ENCODE peak calls at places on chromosome 20, in six cellular contexts. L is HepG2, B is GM12891, A is SK-N-SH, M is H1, O is K562. S is an unnamed sample.

GRCh38 chr20:49980140-49981008 is 2.4 kb upstream of the SNAI1 start:
- DNase-seq in L (no peak), B (no peak), A (no peak), M (no peak), O (no peak), S (no peak)

GRCh38 chr20:1266167-1266973 is at the start of gene SNPH:
- DNase-seq in L (no peak), B (peak), A (peak), M (peak), O (peak), S (peak)

GRCh38 chr20:1338096-1338495 is 9.2 kb upstream of the SDCBP2 start:
- DNase-seq in L (no peak), B (no peak), A (no peak), M (peak), O (no peak), S (no peak)

GRCh38 chr20:35561671-35562070 is 19.8 kb downstream of the ERGIC3 start:
- DNase-seq in L (no peak), B (no peak), A (no peak), M (peak), O (peak), S (no peak)

GRCh38 chr20:7003598-7003997 is 236.1 kb downstream of the BMP2 start:
- DNase-seq in L (no peak), B (no peak), A (no peak), M (no peak), O (no peak), S (no peak)

GRCh38 chr20:23178806-23179205 is 92.7 kb upstream of the CD93 start:
- DNase-seq in L (no peak), B (no peak), A (no peak), M (no peak), O (peak), S (no peak)

GRCh38 chr20:40599987-40600386 is 89.0 kb downstream of the MAFB start:
- DNase-seq in L (no peak), B (no peak), A (no peak), M (no peak), O (no peak), S (no peak)

GRCh38 chr20:2596673-2597279 is 55.7 kb upstream of the NOP56 start:
- DNase-seq in L (no peak), B (no peak), A (no peak), M (no peak), O (no peak), S (no peak)

GRCh38 chr20:32111763-32112162 is 2.2 kb downstream of the TM9SF4 start:
- DNase-seq in L (no peak), B (no peak), A (no peak), M (no peak), O (no peak), S (no peak)

GRCh38 chr20:39960522-39961420 is 728.3 kb downstream of the MAFB start:
- DNase-seq in L (no peak), B (no peak), A (peak), M (peak), O (no peak), S (no peak)

GRCh38 chr20:63771046-63771707 is 31.6 kb downstream of the SLC2A4RG start:
- DNase-seq in L (no peak), B (no peak), A (no peak), M (no peak), O (no peak), S (no peak)

GRCh38 chr20:31630187-31630790 is 7.4 kb upstream of the COX4I2 start:
- DNase-seq in L (no peak), B (no peak), A (no peak), M (no peak), O (no peak), S (no peak)

GRCh38 chr20:63692436-63693078 is 3.9 kb upstream of the TNFRSF6B start:
- DNase-seq in L (no peak), B (no peak), A (no peak), M (no peak), O (no peak), S (no peak)

GRCh38 chr20:44209691-44210421 is 715 bp downstream of the OSER1 start:
- DNase-seq in L (no peak), B (no peak), A (peak), M (peak), O (peak), S (no peak)

GRCh38 chr20:50110141-50111047 is 2.6 kb downstream of the UBE2V1 start:
- DNase-seq in L (peak), B (no peak), A (no peak), M (no peak), O (no peak), S (no peak)

GRCh38 chr20:38603286-38603685 is 1.7 kb downstream of the ARHGAP40 start:
- DNase-seq in L (no peak), B (no peak), A (no peak), M (no peak), O (no peak), S (no peak)

GRCh38 chr20:21278829-21279228 is 24.3 kb upstream of the XRN2 start:
- DNase-seq in L (no peak), B (no peak), A (no peak), M (no peak), O (no peak), S (no peak)

GRCh38 chr20:11651647-11652046 is 266.0 kb upstream of the BTBD3 start:
- DNase-seq in L (no peak), B (no peak), A (no peak), M (no peak), O (no peak), S (no peak)

GRCh38 chr20:6604179-6604578 is 163.3 kb upstream of the BMP2 start:
- DNase-seq in L (no peak), B (no peak), A (no peak), M (no peak), O (no peak), S (no peak)

GRCh38 chr20:30922129-30922528 is 335.3 kb upstream of the DEFB115 start:
- DNase-seq in L (no peak), B (no peak), A (no peak), M (no peak), O (no peak), S (no peak)

GRCh38 chr20:40313730-40314129 is 375.3 kb downstream of the MAFB start:
- DNase-seq in L (no peak), B (no peak), A (no peak), M (no peak), O (no peak), S (no peak)

DNA sequence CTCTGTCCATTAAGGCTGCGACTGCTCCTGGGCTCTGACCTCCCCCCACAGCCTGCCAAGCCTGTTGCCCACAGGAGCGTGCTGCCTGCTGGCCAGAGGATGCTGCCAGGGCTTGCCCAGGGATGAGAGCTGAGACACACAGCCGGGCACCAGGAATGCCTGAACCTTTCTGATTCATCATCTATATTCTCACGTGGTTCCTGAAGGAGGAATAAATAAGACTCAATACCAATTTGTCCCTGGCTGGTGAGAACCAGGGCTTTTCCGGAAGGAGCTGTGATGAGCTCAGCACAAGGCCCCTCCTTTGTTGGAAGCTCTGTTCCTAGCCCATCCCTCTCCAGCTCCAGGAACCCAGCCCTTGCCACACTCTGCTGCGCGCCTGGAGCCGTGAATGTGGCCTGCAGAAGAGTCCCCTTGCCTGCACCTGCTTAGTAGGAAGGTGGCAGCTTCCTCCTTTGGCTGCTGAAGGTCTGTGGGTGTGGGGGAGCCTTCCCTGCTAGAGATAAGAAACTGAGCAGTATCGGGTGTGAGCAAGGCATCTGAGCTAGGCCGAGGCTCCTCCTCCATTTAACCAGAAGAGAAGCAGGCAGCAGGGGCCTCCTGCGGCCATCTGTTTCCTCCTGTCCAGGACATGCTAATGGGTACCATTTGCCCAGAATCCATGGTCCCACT is 37.9 kb downstream of the SYNDIG1 start:
- DNase-seq in L (no peak), B (no peak), A (no peak), M (peak), O (peak), S (no peak)
- TF ChIP-seq TAF1 in L (no peak), B (no peak), A (no peak), M (no peak), O (no peak), S (no peak)

DNA sequence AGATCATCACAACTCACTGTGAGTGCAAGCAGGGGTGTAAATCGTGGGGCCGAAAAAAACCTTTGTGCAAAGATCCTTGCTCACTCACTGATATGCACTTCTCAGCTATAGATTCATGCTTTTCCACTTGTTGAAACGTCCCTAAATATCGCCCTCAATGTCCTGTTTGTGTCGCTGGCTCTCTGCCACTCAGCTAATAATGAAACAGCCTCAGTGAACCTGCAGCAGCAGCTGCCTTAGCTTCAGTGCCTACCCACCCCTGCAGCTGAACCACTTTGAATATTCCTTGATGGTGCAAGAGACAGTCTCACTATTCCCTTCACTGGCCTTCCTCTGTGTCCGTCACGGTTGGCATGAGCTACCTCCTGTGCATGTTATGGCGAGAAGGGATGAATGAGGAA is 128.9 kb upstream of the NAA20 start:
- DNase-seq in L (no peak), B (no peak), A (no peak), M (no peak), O (no peak), S (no peak)
- TF ChIP-seq POLR2AphosphoS5 in L (no peak), B (no peak), A (no peak), M (no peak), O (no peak), S (no peak)

DNA sequence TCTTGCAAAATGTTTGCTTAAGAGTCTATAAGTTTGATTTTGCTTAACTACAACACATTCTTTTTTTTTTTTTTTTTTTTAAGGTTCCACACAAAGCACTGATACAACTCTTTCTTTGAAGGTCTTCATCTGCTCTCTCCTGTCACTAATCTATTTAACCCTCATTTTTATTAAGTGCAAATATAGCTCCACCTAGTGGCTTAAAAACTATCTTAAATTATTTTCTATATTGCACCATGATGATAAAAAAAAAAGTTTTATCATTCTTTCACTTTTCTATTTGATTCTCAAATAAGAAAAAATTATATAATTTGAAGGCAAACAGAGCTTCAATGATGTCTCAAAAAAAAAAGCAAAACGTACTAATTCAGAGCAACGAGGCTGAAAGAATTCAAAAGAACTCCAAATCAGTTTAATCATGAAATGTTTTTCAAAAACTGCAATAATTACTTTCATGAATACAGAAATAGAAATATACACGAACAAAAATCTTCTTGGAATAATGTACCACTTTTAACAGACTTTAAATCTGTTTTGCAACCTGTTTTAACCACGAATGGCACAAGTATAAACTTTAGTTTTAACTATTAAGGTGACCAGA is 12.8 kb downstream of the ESF1 start:
- DNase-seq in L (peak), B (no peak), A (peak), M (no peak), O (no peak), S (no peak)
- TF ChIP-seq TAF1 in L (no peak), B (no peak), A (no peak), M (no peak), O (no peak), S (no peak)

GRCh38 chr20:17936791-17937687 is 31.6 kb downstream of the SNX5 start:
- DNase-seq in L (no peak), B (no peak), A (no peak), M (no peak), O (no peak), S (no peak)
- TF ChIP-seq POLR2AphosphoS5 in L (no peak), B (no peak), A (no peak), M (no peak), O (no peak), S (no peak)

GRCh38 chr20:60024801-60025200 is 66.6 kb downstream of the CDH26 start:
- DNase-seq in L (no peak), B (no peak), A (no peak), M (no peak), O (no peak), S (no peak)

GRCh38 chr20:60022849-60023248 is 64.6 kb downstream of the CDH26 start:
- DNase-seq in L (no peak), B (no peak), A (no peak), M (no peak), O (no peak), S (no peak)

GRCh38 chr20:60024245-60024644 is 66.0 kb downstream of the CDH26 start:
- DNase-seq in L (no peak), B (no peak), A (no peak), M (no peak), O (no peak), S (no peak)

GRCh38 chr20:60026010-60026409 is 67.8 kb downstream of the CDH26 start:
- DNase-seq in L (no peak), B (no peak), A (no peak), M (no peak), O (no peak), S (no peak)

DNA sequence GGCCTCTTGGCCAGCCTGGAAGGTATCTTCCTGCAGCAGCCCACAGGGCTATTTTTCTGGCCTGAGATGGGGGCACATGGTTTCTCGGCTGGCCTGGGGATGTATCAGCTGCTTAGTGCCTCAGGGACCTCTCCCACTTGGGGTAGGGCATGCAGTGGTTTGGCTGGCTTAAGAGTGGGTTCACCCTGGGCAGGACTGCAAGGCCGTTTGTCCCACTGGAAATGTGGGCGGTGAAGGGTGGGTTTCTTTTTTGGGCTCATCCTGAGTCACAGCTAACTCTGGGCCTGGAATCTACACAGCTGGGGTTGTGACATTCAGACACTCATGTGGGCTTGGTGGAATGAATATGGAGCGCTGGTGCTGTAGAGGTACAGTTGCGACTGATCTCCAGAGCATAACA is 62.0 kb downstream of the CDH26 start:
- DNase-seq in L (no peak), B (no peak), A (no peak), M (no peak), O (no peak), S (no peak)
- TF ChIP-seq TAF1 in L (no peak), B (no peak), A (no peak), M (no peak), O (no peak), S (no peak)